ENCODE peak calls at places on chromosomes 6 and 20, in seven cellular contexts. U, M, F, P, W, K and C are unnamed samples.

GRCh38 chr20:61942526-61942925 is 123.2 kb downstream of the TAF4 start:
- DNase-seq in U (no peak), M (no peak), F (no peak), P (no peak), W (no peak), K (no peak), C (no peak)

GRCh38 chr6:69594405-69594804 is 202.4 kb downstream of the LMBRD1 start:
- DNase-seq in U (no peak), M (no peak), F (no peak), P (no peak), W (no peak), K (no peak), C (no peak)

GRCh38 chr6:1378224-1379025 is 11.0 kb upstream of the FOXF2 start:
- DNase-seq in U (no peak), M (no peak), F (no peak), P (no peak), W (no peak), K (no peak), C (peak; percentile 35)

GRCh38 chr20:50110141-50111047 is 2.6 kb downstream of the UBE2V1 start:
- DNase-seq in U (no peak), M (no peak), F (no peak), P (peak; percentile 84), W (peak; percentile 64), K (peak; percentile 82), C (no peak)

GRCh38 chr6:93751969-93752368 is 332.6 kb upstream of the EPHA7 start:
- DNase-seq in U (no peak), M (no peak), F (no peak), P (no peak), W (no peak), K (peak; percentile 4), C (peak; percentile 37)

GRCh38 chr20:53003420-53003819 is 31.3 kb downstream of the TSHZ2 start:
- DNase-seq in U (no peak), M (no peak), F (no peak), P (no peak), W (no peak), K (peak; percentile 55), C (peak; percentile 21)

GRCh38 chr6:4802312-4802935 is 26.2 kb downstream of the CDYL start:
- DNase-seq in U (no peak), M (no peak), F (no peak), P (no peak), W (no peak), K (no peak), C (no peak)

GRCh38 chr6:38836585-38836984 is 121.5 kb downstream of the DNAH8 start:
- DNase-seq in U (no peak), M (no peak), F (no peak), P (no peak), W (no peak), K (no peak), C (no peak)

GRCh38 chr6:87574237-87574636 is 15.6 kb downstream of the RARS2 start:
- DNase-seq in U (no peak), M (no peak), F (no peak), P (peak; percentile 19), W (no peak), K (peak; percentile 60), C (no peak)

GRCh38 chr20:1816384-1817381 is 78.5 kb upstream of the SIRPA start:
- DNase-seq in U (no peak), M (peak; percentile 79), F (no peak), P (peak; percentile 92), W (no peak), K (peak; percentile 95), C (no peak)

GRCh38 chr20:51641866-51642265 is 99.3 kb upstream of the NFATC2 start:
- DNase-seq in U (no peak), M (no peak), F (no peak), P (no peak), W (no peak), K (no peak), C (no peak)

GRCh38 chr6:41396335-41396734 is 60.9 kb downstream of the NCR2 start:
- DNase-seq in U (no peak), M (no peak), F (no peak), P (no peak), W (no peak), K (no peak), C (no peak)

GRCh38 chr6:16184554-16184953 is 53.8 kb upstream of the GMPR start:
- DNase-seq in U (no peak), M (no peak), F (no peak), P (no peak), W (no peak), K (no peak), C (no peak)

GRCh38 chr6:74137910-74138309 is 441.9 kb downstream of the CD109 start:
- DNase-seq in U (no peak), M (no peak), F (peak; percentile 81), P (peak; percentile 23), W (no peak), K (peak; percentile 43), C (no peak)

GRCh38 chr20:43508604-43509040 is 1.1 kb downstream of the L3MBTL1 start:
- DNase-seq in U (no peak), M (no peak), F (no peak), P (no peak), W (no peak), K (no peak), C (no peak)